ENCODE peak calls at places on chromosomes 7 and 10, in six cellular contexts. One of them, this sample, is unnamed.

GRCh38 chr7:44561481-44561880 is 12.2 kb downstream of the DDX56 start:
- DNase-seq in adipocyte: no peak
- DNase-seq in AG04449: no peak
- DNase-seq in CD8-positive, alpha-beta memory T cell: no peak
- DNase-seq in AG10803: no peak
- DNase-seq in mucosa of descending colon: no peak
- DNase-seq in this sample: no peak

GRCh38 chr10:116960066-116960465 is 44.9 kb downstream of the SHTN1 start:
- DNase-seq in adipocyte: peak; percentile 7
- DNase-seq in AG04449: no peak
- DNase-seq in CD8-positive, alpha-beta memory T cell: no peak
- DNase-seq in AG10803: peak; percentile 4
- DNase-seq in mucosa of descending colon: no peak
- DNase-seq in this sample: no peak

GRCh38 chr10:73768881-73769280 is 13.0 kb upstream of the CHCHD1 start:
- DNase-seq in adipocyte: no peak
- DNase-seq in AG04449: no peak
- DNase-seq in CD8-positive, alpha-beta memory T cell: peak; percentile 54
- DNase-seq in AG10803: no peak
- DNase-seq in mucosa of descending colon: no peak
- DNase-seq in this sample: no peak

GRCh38 chr10:35613597-35614226 is 8.6 kb downstream of the GJD4 start:
- DNase-seq in adipocyte: peak; percentile 35
- DNase-seq in AG04449: no peak
- DNase-seq in CD8-positive, alpha-beta memory T cell: no peak
- DNase-seq in AG10803: peak; percentile 53
- DNase-seq in mucosa of descending colon: no peak
- DNase-seq in this sample: no peak

GRCh38 chr10:13614530-13615332 is 28.0 kb downstream of the PRPF18 start:
- DNase-seq in adipocyte: peak; percentile 72
- DNase-seq in AG04449: peak; percentile 55
- DNase-seq in CD8-positive, alpha-beta memory T cell: no peak
- DNase-seq in AG10803: peak; percentile 52
- DNase-seq in mucosa of descending colon: no peak
- DNase-seq in this sample: no peak

GRCh38 chr7:110119883-110120581 is 970.9 kb upstream of the LRRN3 start:
- DNase-seq in adipocyte: no peak
- DNase-seq in AG04449: no peak
- DNase-seq in CD8-positive, alpha-beta memory T cell: no peak
- DNase-seq in AG10803: no peak
- DNase-seq in mucosa of descending colon: peak; percentile 21
- DNase-seq in this sample: no peak

GRCh38 chr7:95335093-95335492 is 10.8 kb upstream of the PON1 start:
- DNase-seq in adipocyte: peak; percentile 68
- DNase-seq in AG04449: peak; percentile 37
- DNase-seq in CD8-positive, alpha-beta memory T cell: no peak
- DNase-seq in AG10803: peak; percentile 88
- DNase-seq in mucosa of descending colon: no peak
- DNase-seq in this sample: no peak

GRCh38 chr7:51621956-51622355 is 305.3 kb upstream of the COBL start:
- DNase-seq in adipocyte: no peak
- DNase-seq in AG04449: no peak
- DNase-seq in CD8-positive, alpha-beta memory T cell: no peak
- DNase-seq in AG10803: no peak
- DNase-seq in mucosa of descending colon: no peak
- DNase-seq in this sample: no peak

GRCh38 chr10:69407621-69408301 is 9.0 kb downstream of the TACR2 start:
- DNase-seq in adipocyte: no peak
- DNase-seq in AG04449: no peak
- DNase-seq in CD8-positive, alpha-beta memory T cell: no peak
- DNase-seq in AG10803: no peak
- DNase-seq in mucosa of descending colon: no peak
- DNase-seq in this sample: no peak
- H3K4me3 ChIP-seq in adipocyte: peak overlapping the region; percentile 45
- H3K4me3 ChIP-seq in AG04449: no peak overlapping the region
- H3K4me3 ChIP-seq in CD8-positive, alpha-beta memory T cell: no peak overlapping the region
- H3K4me3 ChIP-seq in AG10803: peak overlapping the region; percentile 13
- H3K4me3 ChIP-seq in mucosa of descending colon: no peak overlapping the region
- H3K4me3 ChIP-seq in this sample: no peak overlapping the region

DNA sequence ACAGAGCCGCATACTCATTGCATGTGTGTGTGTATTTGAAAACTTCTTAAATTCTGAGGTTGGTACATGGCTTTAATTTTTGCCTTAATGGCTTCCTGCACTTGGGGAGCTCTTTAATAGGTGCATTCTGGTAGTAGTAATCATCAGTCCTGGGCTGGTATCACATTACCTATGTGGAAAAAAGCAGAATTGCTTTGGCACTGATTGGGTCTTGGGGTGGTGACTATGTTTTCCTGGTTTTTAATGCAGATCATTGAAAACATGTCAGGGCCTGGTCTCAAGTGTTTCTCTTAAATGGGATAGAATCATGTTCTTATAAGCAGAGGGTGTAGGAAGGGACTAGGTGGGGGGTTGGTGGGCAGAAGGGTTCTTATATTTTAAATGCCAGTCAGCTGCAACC is 633.7 kb upstream of the GALNT17 start:
- DNase-seq in adipocyte: no peak
- DNase-seq in AG04449: no peak
- DNase-seq in CD8-positive, alpha-beta memory T cell: no peak
- DNase-seq in AG10803: no peak
- DNase-seq in mucosa of descending colon: no peak
- DNase-seq in this sample: no peak
- H3K4me3 ChIP-seq in adipocyte: no peak overlapping the region
- H3K4me3 ChIP-seq in AG04449: no peak overlapping the region
- H3K4me3 ChIP-seq in CD8-positive, alpha-beta memory T cell: no peak overlapping the region
- H3K4me3 ChIP-seq in AG10803: no peak overlapping the region
- H3K4me3 ChIP-seq in mucosa of descending colon: no peak overlapping the region
- H3K4me3 ChIP-seq in this sample: no peak overlapping the region

DNA sequence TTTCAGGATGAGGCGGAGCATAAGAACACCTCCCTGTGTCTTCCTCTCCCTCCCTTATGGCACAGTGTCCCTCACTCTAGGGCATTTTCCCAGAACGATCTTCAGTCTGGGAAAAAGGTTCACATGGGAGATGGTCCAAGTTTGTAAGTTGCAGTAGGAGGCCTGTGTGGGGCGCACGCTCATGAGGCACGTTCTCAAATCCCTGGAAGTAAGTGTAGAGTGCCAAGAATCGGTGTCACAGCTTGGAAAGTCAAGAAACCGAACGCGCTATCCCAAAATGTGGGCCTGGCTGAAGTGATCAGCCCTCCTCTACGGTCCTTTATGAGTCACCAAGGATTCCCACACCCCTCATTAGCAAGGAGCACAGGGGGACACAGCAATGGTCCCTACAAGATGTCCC is 23.9 kb upstream of the SMARCD3 start:
- DNase-seq in adipocyte: peak; percentile 15
- DNase-seq in AG04449: no peak
- DNase-seq in CD8-positive, alpha-beta memory T cell: no peak
- DNase-seq in AG10803: peak; percentile 18
- DNase-seq in mucosa of descending colon: no peak
- DNase-seq in this sample: no peak
- H3K4me3 ChIP-seq in adipocyte: peak overlapping the region; percentile 20
- H3K4me3 ChIP-seq in AG04449: no peak overlapping the region
- H3K4me3 ChIP-seq in CD8-positive, alpha-beta memory T cell: no peak overlapping the region
- H3K4me3 ChIP-seq in AG10803: no peak overlapping the region
- H3K4me3 ChIP-seq in mucosa of descending colon: no peak overlapping the region
- H3K4me3 ChIP-seq in this sample: no peak overlapping the region

GRCh38 chr7:105941596-105941995 is 21.5 kb upstream of the CDHR3 start:
- DNase-seq in adipocyte: no peak
- DNase-seq in AG04449: no peak
- DNase-seq in CD8-positive, alpha-beta memory T cell: no peak
- DNase-seq in AG10803: no peak
- DNase-seq in mucosa of descending colon: no peak
- DNase-seq in this sample: no peak

GRCh38 chr7:105945848-105946247 is 17.2 kb upstream of the CDHR3 start:
- DNase-seq in adipocyte: no peak
- DNase-seq in AG04449: no peak
- DNase-seq in CD8-positive, alpha-beta memory T cell: no peak
- DNase-seq in AG10803: no peak
- DNase-seq in mucosa of descending colon: no peak
- DNase-seq in this sample: no peak

GRCh38 chr7:105940111-105940510 is 23.0 kb upstream of the CDHR3 start:
- DNase-seq in adipocyte: no peak
- DNase-seq in AG04449: no peak
- DNase-seq in CD8-positive, alpha-beta memory T cell: no peak
- DNase-seq in AG10803: no peak
- DNase-seq in mucosa of descending colon: no peak
- DNase-seq in this sample: no peak

DNA sequence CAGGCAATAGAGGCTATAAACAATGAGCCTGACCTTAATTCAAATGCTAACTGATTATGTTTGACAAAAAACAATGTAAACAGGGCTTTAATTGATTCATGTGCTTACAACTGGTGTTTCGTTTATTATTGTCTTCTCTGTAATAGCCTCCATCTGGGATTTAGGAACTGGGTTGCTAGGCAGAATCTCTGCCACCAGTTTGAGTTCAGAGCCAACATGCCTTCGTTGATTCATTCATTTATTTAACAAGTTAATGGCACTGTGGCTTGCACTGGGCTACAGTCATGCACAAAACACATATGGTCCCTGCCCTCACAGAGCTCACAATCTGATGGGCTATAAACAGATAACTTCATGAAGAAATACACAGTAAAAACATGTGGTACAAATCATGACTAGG is 19.6 kb upstream of the CDHR3 start:
- DNase-seq in adipocyte: no peak
- DNase-seq in AG04449: no peak
- DNase-seq in CD8-positive, alpha-beta memory T cell: no peak
- DNase-seq in AG10803: peak; percentile 26
- DNase-seq in mucosa of descending colon: no peak
- DNase-seq in this sample: no peak
- H3K4me3 ChIP-seq in adipocyte: no peak overlapping the region
- H3K4me3 ChIP-seq in AG04449: no peak overlapping the region
- H3K4me3 ChIP-seq in CD8-positive, alpha-beta memory T cell: no peak overlapping the region
- H3K4me3 ChIP-seq in AG10803: no peak overlapping the region
- H3K4me3 ChIP-seq in mucosa of descending colon: no peak overlapping the region
- H3K4me3 ChIP-seq in this sample: no peak overlapping the region

DNA sequence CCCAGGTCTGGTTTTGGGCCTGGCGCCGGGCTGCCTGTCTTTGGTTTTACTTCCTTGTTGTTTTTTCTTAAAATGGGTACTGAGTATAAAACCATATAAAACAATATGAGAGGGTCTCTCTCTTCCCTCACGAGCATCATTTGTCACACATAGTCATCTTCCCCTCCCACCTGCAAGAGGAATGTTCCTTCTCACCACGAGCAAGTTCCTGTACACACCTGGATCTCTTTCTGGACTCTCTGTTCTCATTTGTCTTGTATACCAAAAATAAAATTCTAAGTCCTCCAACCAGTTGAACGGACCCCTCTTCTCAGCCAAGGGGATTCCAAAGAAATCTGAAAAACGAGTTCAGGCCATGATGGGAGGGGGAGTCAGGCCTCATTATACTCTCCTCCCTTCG is 10.9 kb upstream of the ANKRD2 start:
- DNase-seq in adipocyte: no peak
- DNase-seq in AG04449: no peak
- DNase-seq in CD8-positive, alpha-beta memory T cell: no peak
- DNase-seq in AG10803: no peak
- DNase-seq in mucosa of descending colon: no peak
- DNase-seq in this sample: no peak
- H3K4me3 ChIP-seq in adipocyte: no peak overlapping the region
- H3K4me3 ChIP-seq in AG04449: no peak overlapping the region
- H3K4me3 ChIP-seq in CD8-positive, alpha-beta memory T cell: no peak overlapping the region
- H3K4me3 ChIP-seq in AG10803: no peak overlapping the region
- H3K4me3 ChIP-seq in mucosa of descending colon: no peak overlapping the region
- H3K4me3 ChIP-seq in this sample: no peak overlapping the region

GRCh38 chr7:2670720-2671391 is 17.1 kb upstream of the AMZ1 start:
- DNase-seq in adipocyte: peak; percentile 81
- DNase-seq in AG04449: no peak
- DNase-seq in CD8-positive, alpha-beta memory T cell: peak; percentile 51
- DNase-seq in AG10803: peak; percentile 54
- DNase-seq in mucosa of descending colon: peak; percentile 69
- DNase-seq in this sample: no peak
- H3K4me3 ChIP-seq in adipocyte: no peak overlapping the region
- H3K4me3 ChIP-seq in AG04449: no peak overlapping the region
- H3K4me3 ChIP-seq in CD8-positive, alpha-beta memory T cell: no peak overlapping the region
- H3K4me3 ChIP-seq in AG10803: no peak overlapping the region
- H3K4me3 ChIP-seq in mucosa of descending colon: no peak overlapping the region
- H3K4me3 ChIP-seq in this sample: no peak overlapping the region

GRCh38 chr7:7256731-7257274 is 74.5 kb downstream of the C1GALT1 start:
- DNase-seq in adipocyte: no peak
- DNase-seq in AG04449: no peak
- DNase-seq in CD8-positive, alpha-beta memory T cell: no peak
- DNase-seq in AG10803: no peak
- DNase-seq in mucosa of descending colon: no peak
- DNase-seq in this sample: no peak
- H3K4me3 ChIP-seq in adipocyte: no peak overlapping the region
- H3K4me3 ChIP-seq in AG04449: no peak overlapping the region
- H3K4me3 ChIP-seq in CD8-positive, alpha-beta memory T cell: no peak overlapping the region
- H3K4me3 ChIP-seq in AG10803: no peak overlapping the region
- H3K4me3 ChIP-seq in mucosa of descending colon: no peak overlapping the region
- H3K4me3 ChIP-seq in this sample: no peak overlapping the region

GRCh38 chr10:11551915-11552602 is 59.4 kb downstream of the USP6NL start:
- DNase-seq in adipocyte: peak; percentile 80
- DNase-seq in AG04449: peak; percentile 81
- DNase-seq in CD8-positive, alpha-beta memory T cell: no peak
- DNase-seq in AG10803: peak; percentile 87
- DNase-seq in mucosa of descending colon: no peak
- DNase-seq in this sample: no peak
- H3K4me3 ChIP-seq in adipocyte: peak overlapping the region; percentile 56
- H3K4me3 ChIP-seq in AG04449: peak overlapping the region; percentile 28
- H3K4me3 ChIP-seq in CD8-positive, alpha-beta memory T cell: no peak overlapping the region
- H3K4me3 ChIP-seq in AG10803: no peak overlapping the region
- H3K4me3 ChIP-seq in mucosa of descending colon: no peak overlapping the region
- H3K4me3 ChIP-seq in this sample: no peak overlapping the region

DNA sequence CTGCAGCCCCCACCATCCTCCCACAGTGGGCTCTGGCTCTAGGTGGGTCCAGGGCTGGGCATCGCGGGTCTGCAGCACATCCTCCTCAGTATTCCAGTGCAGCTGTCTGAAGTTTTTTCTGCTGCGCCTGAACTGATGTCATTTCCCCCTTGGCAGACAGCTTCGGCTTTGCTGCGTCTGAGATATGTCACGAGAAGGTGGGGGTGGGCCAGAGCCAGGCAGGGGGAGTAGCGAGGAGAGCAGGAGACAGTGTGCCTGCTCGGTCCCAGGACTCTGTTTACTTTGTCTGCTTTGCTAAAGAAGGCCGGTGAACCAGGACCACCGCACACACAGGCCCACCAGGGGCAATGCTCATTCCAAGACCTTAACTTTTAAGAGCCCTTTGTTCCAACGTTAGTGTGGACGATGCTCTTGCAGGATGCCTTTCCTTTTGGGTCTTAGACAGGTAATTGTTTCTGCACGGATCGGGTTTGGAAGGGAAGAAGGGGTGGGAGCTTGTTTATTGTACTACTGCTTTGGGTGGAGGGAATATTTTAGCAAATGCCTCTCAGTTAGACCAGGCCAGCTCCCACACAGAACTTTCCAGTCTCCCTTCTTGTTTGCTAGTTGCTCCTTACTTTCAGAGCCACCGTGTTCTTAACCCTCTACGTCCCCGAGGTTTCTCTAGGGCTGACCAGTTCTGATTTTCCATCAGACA is 32.4 kb downstream of the WBP1L start:
- DNase-seq in adipocyte: peak; percentile 71
- DNase-seq in AG04449: peak; percentile 69
- DNase-seq in CD8-positive, alpha-beta memory T cell: no peak
- DNase-seq in AG10803: peak; percentile 68
- DNase-seq in mucosa of descending colon: peak; percentile 72
- DNase-seq in this sample: no peak
- H3K4me3 ChIP-seq in adipocyte: peak overlapping the region; percentile 78
- H3K4me3 ChIP-seq in AG04449: peak overlapping the region; percentile 51
- H3K4me3 ChIP-seq in CD8-positive, alpha-beta memory T cell: no peak overlapping the region
- H3K4me3 ChIP-seq in AG10803: peak overlapping the region; percentile 53
- H3K4me3 ChIP-seq in mucosa of descending colon: no peak overlapping the region
- H3K4me3 ChIP-seq in this sample: no peak overlapping the region

GRCh38 chr10:8058274-8059111 is 4.0 kb downstream of the GATA3 start:
- DNase-seq in adipocyte: no peak
- DNase-seq in AG04449: no peak
- DNase-seq in CD8-positive, alpha-beta memory T cell: no peak
- DNase-seq in AG10803: no peak
- DNase-seq in mucosa of descending colon: no peak
- DNase-seq in this sample: no peak
- H3K4me3 ChIP-seq in adipocyte: no peak overlapping the region
- H3K4me3 ChIP-seq in AG04449: no peak overlapping the region
- H3K4me3 ChIP-seq in CD8-positive, alpha-beta memory T cell: peak overlapping the region; percentile 57
- H3K4me3 ChIP-seq in AG10803: no peak overlapping the region
- H3K4me3 ChIP-seq in mucosa of descending colon: no peak overlapping the region
- H3K4me3 ChIP-seq in this sample: no peak overlapping the region